ENCODE peak calls at places on chromosomes 2 and 18, in seven cellular contexts. H is heart right ventricle; G is right atrium auricular region; N is OCI-LY7; F is naive thymus-derived CD4-positive, alpha-beta T cell; R is effector memory CD4-positive, alpha-beta T cell; E is adrenal gland. I is an unnamed sample. For H3K9me3, the result is how much of the 10 kb centered on the place peaks cover.

GRCh38 chr2:71466301-71467179 is 13.2 kb downstream of the DYSF start:
- DNase-seq in H (peak), G (no peak), N (no peak), F (no peak), R (no peak), E (peak), I (no peak)

GRCh38 chr2:15311201-15311882 is 249.8 kb downstream of the NBAS start:
- DNase-seq in H (no peak), G (no peak), N (peak), F (no peak), R (no peak), E (no peak), I (no peak)

GRCh38 chr2:96110621-96111256 is 5.6 kb downstream of the ADRA2B start:
- DNase-seq in H (no peak), G (no peak), N (no peak), F (no peak), R (no peak), E (no peak), I (no peak)

GRCh38 chr2:84939426-84940087 is 31.4 kb upstream of the KCMF1 start:
- DNase-seq in H (no peak), G (no peak), N (peak), F (peak), R (peak), E (no peak), I (peak)

GRCh38 chr2:121160366-121160765 is 124.6 kb downstream of the TFCP2L1 start:
- DNase-seq in H (no peak), G (no peak), N (no peak), F (no peak), R (no peak), E (no peak), I (no peak)

GRCh38 chr2:203710211-203710610 is 3.8 kb downstream of the CD28 start:
- DNase-seq in H (no peak), G (no peak), N (no peak), F (no peak), R (no peak), E (no peak), I (no peak)

GRCh38 chr2:45256867-45257641 is 247.8 kb upstream of the SIX2 start:
- DNase-seq in H (no peak), G (no peak), N (no peak), F (no peak), R (no peak), E (no peak), I (no peak)

GRCh38 chr2:12014088-12014960 is 267.9 kb downstream of the LPIN1 start:
- DNase-seq in H (peak), G (no peak), N (peak), F (no peak), R (no peak), E (peak), I (no peak)

GRCh38 chr2:15119722-15120175 is 441.4 kb downstream of the NBAS start:
- DNase-seq in H (no peak), G (no peak), N (no peak), F (no peak), R (no peak), E (no peak), I (no peak)

GRCh38 chr18:58528011-58528367 is 100.9 kb downstream of the ALPK2 start:
- DNase-seq in H (no peak), G (no peak), N (no peak), F (no peak), R (no peak), E (no peak), I (no peak)

GRCh38 chr2:99710720-99711612 is 221.1 kb upstream of the REV1 start:
- DNase-seq in H (peak), G (no peak), N (no peak), F (no peak), R (no peak), E (no peak), I (no peak)

GRCh38 chr2:19352946-19353720 is 5.3 kb downstream of the OSR1 start:
- DNase-seq in H (no peak), G (no peak), N (no peak), F (no peak), R (no peak), E (no peak), I (no peak)

GRCh38 chr2:120546865-120547390 is 188.7 kb upstream of the GLI2 start:
- DNase-seq in H (no peak), G (no peak), N (no peak), F (no peak), R (no peak), E (no peak), I (no peak)

GRCh38 chr18:26383454-26384270 is 157.4 kb downstream of the TAF4B start:
- DNase-seq in H (no peak), G (no peak), N (peak), F (peak), R (no peak), E (no peak), I (no peak)

GRCh38 chr2:211174631-211175030 is 618.2 kb downstream of the CPS1 start:
- DNase-seq in H (no peak), G (no peak), N (no peak), F (no peak), R (no peak), E (no peak), I (no peak)

GRCh38 chr2:113169002-113169530 is 4.7 kb upstream of the PSD4 start:
- DNase-seq in H (no peak), G (no peak), N (no peak), F (peak), R (no peak), E (peak), I (no peak)

GRCh38 chr2:218431878-218432277 is 13.0 kb downstream of the VIL1 start:
- DNase-seq in H (no peak), G (no peak), N (no peak), F (no peak), R (no peak), E (no peak), I (no peak)

GRCh38 chr18:32086866-32087265 is 4.8 kb upstream of the RNF138 start:
- DNase-seq in H (no peak), G (no peak), N (no peak), F (no peak), R (no peak), E (no peak), I (no peak)

GRCh38 chr18:36662000-36662399 is 166.8 kb downstream of the TPGS2 start:
- DNase-seq in H (no peak), G (no peak), N (no peak), F (no peak), R (no peak), E (no peak), I (no peak)

GRCh38 chr2:208265371-208265806 is 666 bp upstream of the PIKFYVE start:
- DNase-seq in H (no peak), G (no peak), N (peak), F (peak), R (peak), E (no peak), I (peak)

GRCh38 chr18:31498450-31499156 is 626 bp downstream of the DSG2 start:
- DNase-seq in H (no peak), G (no peak), N (no peak), F (peak), R (no peak), E (no peak), I (no peak)

GRCh38 chr2:198488964-198489363 is 684.6 kb downstream of the PLCL1 start:
- DNase-seq in H (no peak), G (no peak), N (no peak), F (no peak), R (no peak), E (no peak), I (no peak)

GRCh38 chr2:17680119-17680518 is 73.5 kb downstream of the SMC6 start:
- DNase-seq in H (no peak), G (no peak), N (no peak), F (no peak), R (no peak), E (no peak), I (no peak)

GRCh38 chr2:158984554-158985207 is 16.2 kb downstream of the TANC1 start:
- DNase-seq in H (peak), G (no peak), N (no peak), F (no peak), R (no peak), E (no peak), I (no peak)

GRCh38 chr18:20971886-20972267 is 139.7 kb downstream of the ROCK1 start:
- DNase-seq in H (no peak), G (no peak), N (peak), F (peak), R (no peak), E (no peak), I (no peak)

GRCh38 chr18:46680784-46681695 is 24.0 kb upstream of the LOXHD1 start:
- DNase-seq in H (no peak), G (no peak), N (peak), F (no peak), R (no peak), E (no peak), I (no peak)

GRCh38 chr2:10482979-10483378 is 34.9 kb upstream of the ODC1 start:
- DNase-seq in H (no peak), G (no peak), N (no peak), F (no peak), R (no peak), E (no peak), I (no peak)

GRCh38 chr2:199668648-199669047 is 182.3 kb downstream of the FTCDNL1 start:
- DNase-seq in H (peak), G (no peak), N (no peak), F (no peak), R (no peak), E (no peak), I (no peak)

GRCh38 chr18:10409041-10409440 is 45.4 kb upstream of the APCDD1 start:
- DNase-seq in H (no peak), G (no peak), N (no peak), F (no peak), R (no peak), E (no peak), I (no peak)

GRCh38 chr18:58682429-58683069 is 11.3 kb downstream of the MALT1 start:
- DNase-seq in H (peak), G (peak), N (no peak), F (no peak), R (no peak), E (peak), I (no peak)

GRCh38 chr2:170716851-170717598 is 1.9 kb downstream of the SP5 start:
- DNase-seq in H (no peak), G (no peak), N (no peak), F (peak), R (no peak), E (peak), I (no peak)

GRCh38 chr2:127121341-127121740 is 14.4 kb upstream of the BIN1 start:
- DNase-seq in H (no peak), G (no peak), N (no peak), F (no peak), R (no peak), E (no peak), I (no peak)
- H3K9me3 ChIP-seq in H (under half), G (under half), N (under half), F (under half), R (under half), E (under half), I (under half)

GRCh38 chr18:14104906-14105748 is 27.1 kb downstream of the ZNF519 start:
- DNase-seq in H (no peak), G (no peak), N (no peak), F (no peak), R (no peak), E (no peak), I (no peak)
- H3K9me3 ChIP-seq in H (under half), G (under half), N (half or more), F (under half), R (under half), E (under half), I (under half)

GRCh38 chr2:128467321-128467901 is 148.7 kb upstream of the HS6ST1 start:
- DNase-seq in H (peak), G (peak), N (no peak), F (no peak), R (no peak), E (peak), I (no peak)
- H3K9me3 ChIP-seq in H (under half), G (under half), N (under half), F (under half), R (under half), E (under half), I (under half)

GRCh38 chr2:186159101-186159500 is 327.0 kb upstream of the ZC3H15 start:
- DNase-seq in H (no peak), G (no peak), N (no peak), F (no peak), R (no peak), E (no peak), I (no peak)
- H3K9me3 ChIP-seq in H (under half), G (under half), N (under half), F (under half), R (under half), E (under half), I (under half)

GRCh38 chr2:13218205-13218604 is 501.5 kb downstream of the TRIB2 start:
- DNase-seq in H (no peak), G (no peak), N (no peak), F (no peak), R (no peak), E (no peak), I (no peak)
- H3K9me3 ChIP-seq in H (under half), G (under half), N (under half), F (under half), R (under half), E (under half), I (under half)

GRCh38 chr2:83323055-83323454 is 1136.0 kb downstream of the SUCLG1 start:
- DNase-seq in H (no peak), G (no peak), N (no peak), F (no peak), R (no peak), E (no peak), I (no peak)
- H3K9me3 ChIP-seq in H (under half), G (under half), N (under half), F (under half), R (under half), E (under half), I (under half)

GRCh38 chr2:53725662-53726061 is 41.9 kb upstream of the CHAC2 start:
- DNase-seq in H (no peak), G (no peak), N (no peak), F (no peak), R (no peak), E (no peak), I (no peak)
- H3K9me3 ChIP-seq in H (under half), G (under half), N (under half), F (under half), R (under half), E (under half), I (under half)

GRCh38 chr2:32404691-32405090 is 47.9 kb downstream of the BIRC6 start:
- DNase-seq in H (no peak), G (no peak), N (no peak), F (no peak), R (no peak), E (no peak), I (no peak)

GRCh38 chr2:32402087-32402486 is 45.3 kb downstream of the BIRC6 start:
- DNase-seq in H (no peak), G (no peak), N (no peak), F (no peak), R (no peak), E (no peak), I (no peak)

GRCh38 chr2:32403782-32404181 is 47.0 kb downstream of the BIRC6 start:
- DNase-seq in H (no peak), G (no peak), N (no peak), F (no peak), R (no peak), E (no peak), I (no peak)

GRCh38 chr2:32399221-32399620 is 42.4 kb downstream of the BIRC6 start:
- DNase-seq in H (no peak), G (no peak), N (no peak), F (no peak), R (no peak), E (no peak), I (no peak)
- H3K9me3 ChIP-seq in H (under half), G (under half), N (under half), F (under half), R (under half), E (under half), I (under half)

GRCh38 chr18:8910843-8911242 is 191.7 kb upstream of the NDUFV2 start:
- DNase-seq in H (no peak), G (no peak), N (no peak), F (no peak), R (no peak), E (no peak), I (no peak)

GRCh38 chr18:8908792-8909510 is 193.5 kb upstream of the NDUFV2 start:
- DNase-seq in H (no peak), G (no peak), N (peak), F (no peak), R (no peak), E (no peak), I (no peak)

GRCh38 chr18:8912348-8913057 is 190.0 kb upstream of the NDUFV2 start:
- DNase-seq in H (no peak), G (no peak), N (peak), F (no peak), R (no peak), E (no peak), I (no peak)

GRCh38 chr18:8911408-8912340 is 190.8 kb upstream of the NDUFV2 start:
- DNase-seq in H (no peak), G (no peak), N (peak), F (no peak), R (no peak), E (no peak), I (no peak)

DNA sequence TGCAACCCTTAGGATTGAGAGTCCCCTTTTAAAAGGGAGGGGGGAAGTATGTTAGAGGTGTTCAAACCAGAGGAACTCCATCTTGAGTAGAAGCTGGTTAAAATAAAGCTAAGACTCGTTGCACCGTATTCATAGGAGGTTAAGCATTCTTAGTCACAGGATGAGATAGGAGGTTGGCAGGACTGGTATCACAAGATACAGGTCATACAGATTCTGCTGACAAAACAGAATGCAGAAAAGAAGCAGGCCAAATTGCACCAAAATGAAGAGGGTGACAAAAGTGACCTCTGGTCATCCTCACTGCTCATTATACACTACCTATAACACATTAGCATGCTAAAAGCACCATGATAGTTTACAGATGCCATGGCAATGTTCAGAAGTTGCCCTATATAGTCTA is 192.3 kb upstream of the NDUFV2 start:
- DNase-seq in H (no peak), G (no peak), N (no peak), F (no peak), R (no peak), E (no peak), I (no peak)
- H3K9me3 ChIP-seq in H (under half), G (under half), N (half or more), F (under half), R (under half), E (under half), I (under half)